ENCODE peak calls at places on chromosomes 12 and 14, in seven cellular contexts. F is ascending aorta, Y is body of pancreas, T is PC-3, W is heart left ventricle, R is lung, G is neural progenitor cell. L is an unnamed sample.

GRCh38 chr14:75297417-75298040 is 18.9 kb downstream of the FOS start:
- DNase-seq in F (peak), Y (no peak), T (no peak), W (no peak), R (no peak), G (no peak), L (no peak)

GRCh38 chr14:102795060-102795925 is 18.0 kb downstream of the TRAF3 start:
- DNase-seq in F (peak), Y (peak), T (peak), W (peak), R (peak), G (peak), L (peak)

GRCh38 chr12:69056743-69057515 is 124.0 kb upstream of the CPM start:
- DNase-seq in F (no peak), Y (no peak), T (no peak), W (no peak), R (no peak), G (no peak), L (no peak)

GRCh38 chr14:90193925-90194324 is 62.4 kb upstream of the PSMC1 start:
- DNase-seq in F (peak), Y (no peak), T (no peak), W (no peak), R (no peak), G (peak), L (no peak)

GRCh38 chr12:125125271-125125670 is 60.0 kb downstream of the AACS start:
- DNase-seq in F (no peak), Y (no peak), T (peak), W (no peak), R (no peak), G (no peak), L (peak)

GRCh38 chr12:69007166-69007857 is 74.3 kb upstream of the CPM start:
- DNase-seq in F (no peak), Y (no peak), T (peak), W (no peak), R (peak), G (peak), L (peak)

GRCh38 chr12:117365072-117365616 is 3.7 kb upstream of the NOS1 start:
- DNase-seq in F (no peak), Y (no peak), T (no peak), W (no peak), R (no peak), G (no peak), L (no peak)

GRCh38 chr14:74906923-74907620 is 16.0 kb downstream of the RPS6KL1 start:
- DNase-seq in F (no peak), Y (no peak), T (no peak), W (no peak), R (no peak), G (no peak), L (peak)

GRCh38 chr14:23377873-23378563 is 1.2 kb downstream of the CMTM5 start:
- DNase-seq in F (no peak), Y (no peak), T (no peak), W (no peak), R (no peak), G (no peak), L (no peak)

GRCh38 chr14:103946975-103947374 is 4.6 kb upstream of the RD3L start:
- DNase-seq in F (no peak), Y (no peak), T (no peak), W (no peak), R (no peak), G (no peak), L (no peak)

GRCh38 chr12:51009038-51009437 is 17.1 kb downstream of the SLC11A2 start:
- DNase-seq in F (peak), Y (no peak), T (no peak), W (peak), R (peak), G (no peak), L (peak)

GRCh38 chr12:114165921-114166320 is 199.8 kb upstream of the RBM19 start:
- DNase-seq in F (no peak), Y (no peak), T (no peak), W (no peak), R (no peak), G (no peak), L (no peak)

GRCh38 chr12:124947561-124948398 is 33.3 kb upstream of the UBC start:
- DNase-seq in F (no peak), Y (no peak), T (no peak), W (no peak), R (no peak), G (no peak), L (no peak)

GRCh38 chr14:54662491-54663116 is 95.7 kb downstream of the SAMD4A start:
- DNase-seq in F (no peak), Y (no peak), T (no peak), W (no peak), R (no peak), G (peak), L (no peak)

GRCh38 chr12:85448548-85449139 is 168.6 kb downstream of the ALX1 start:
- DNase-seq in F (no peak), Y (no peak), T (peak), W (no peak), R (no peak), G (no peak), L (no peak)

GRCh38 chr12:120110550-120111501 is 5.7 kb downstream of the RAB35 start:
- DNase-seq in F (peak), Y (no peak), T (no peak), W (peak), R (peak), G (peak), L (peak)

GRCh38 chr14:80959448-80960006 is 4.1 kb downstream of the TSHR start:
- DNase-seq in F (no peak), Y (no peak), T (no peak), W (no peak), R (no peak), G (no peak), L (peak)

GRCh38 chr12:1932264-1932777 is 13.9 kb upstream of the CACNA2D4 start:
- DNase-seq in F (peak), Y (no peak), T (no peak), W (peak), R (no peak), G (no peak), L (peak)

GRCh38 chr12:71438670-71439361 is 782 bp upstream of the LGR5 start:
- DNase-seq in F (no peak), Y (no peak), T (peak), W (no peak), R (no peak), G (peak), L (no peak)

GRCh38 chr14:46661728-46662127 is 10.1 kb upstream of the RPL10L start:
- DNase-seq in F (no peak), Y (no peak), T (peak), W (no peak), R (no peak), G (peak), L (no peak)

GRCh38 chr14:45610303-45610702 is 357.3 kb upstream of the MIS18BP1 start:
- DNase-seq in F (no peak), Y (no peak), T (peak), W (no peak), R (no peak), G (peak), L (no peak)

GRCh38 chr14:68297871-68298468 is 478.4 kb downstream of the RAD51B start:
- DNase-seq in F (no peak), Y (no peak), T (peak), W (no peak), R (no peak), G (peak), L (no peak)

GRCh38 chr14:68278568-68279436 is 459.2 kb downstream of the RAD51B start:
- DNase-seq in F (no peak), Y (no peak), T (peak), W (no peak), R (no peak), G (no peak), L (no peak)

GRCh38 chr12:30965613-30965985 is 39.1 kb downstream of the TSPAN11 start:
- DNase-seq in F (no peak), Y (peak), T (peak), W (no peak), R (no peak), G (no peak), L (no peak)

GRCh38 chr14:89952581-89952980 is 1.9 kb downstream of the EFCAB11 start:
- DNase-seq in F (no peak), Y (no peak), T (no peak), W (no peak), R (no peak), G (no peak), L (no peak)

GRCh38 chr12:85155791-85156190 is 119.6 kb downstream of the LRRIQ1 start:
- DNase-seq in F (no peak), Y (no peak), T (peak), W (no peak), R (no peak), G (peak), L (no peak)

GRCh38 chr14:67397536-67397935 is 14.4 kb downstream of the PLEK2 start:
- DNase-seq in F (no peak), Y (no peak), T (no peak), W (no peak), R (no peak), G (no peak), L (no peak)

GRCh38 chr14:26841920-26842741 is 244.3 kb upstream of the NOVA1 start:
- DNase-seq in F (peak), Y (peak), T (peak), W (peak), R (peak), G (no peak), L (peak)

GRCh38 chr12:111640498-111640897 is 41.4 kb upstream of the ATXN2 start:
- DNase-seq in F (no peak), Y (no peak), T (no peak), W (no peak), R (no peak), G (no peak), L (no peak)

GRCh38 chr12:50282581-50283229 is 615 bp downstream of the LIMA1 start:
- DNase-seq in F (no peak), Y (peak), T (peak), W (no peak), R (no peak), G (no peak), L (peak)

GRCh38 chr12:14366211-14366762 is 805 bp downstream of the ATF7IP start:
- DNase-seq in F (no peak), Y (no peak), T (peak), W (no peak), R (no peak), G (no peak), L (no peak)

GRCh38 chr14:65224799-65225198 is 122.5 kb upstream of the MAX start:
- DNase-seq in F (no peak), Y (peak), T (peak), W (no peak), R (no peak), G (no peak), L (no peak)
- H3K27ac ChIP-seq in F (no peak), Y (peak), T (no peak), W (no peak), R (no peak), G (no peak), L (no peak)

GRCh38 chr14:22086149-22086548 is 412.5 kb upstream of the OR4E1 start:
- DNase-seq in F (no peak), Y (no peak), T (no peak), W (no peak), R (no peak), G (no peak), L (no peak)
- H3K27ac ChIP-seq in F (no peak), Y (no peak), T (no peak), W (no peak), R (no peak), G (no peak), L (peak)

DNA sequence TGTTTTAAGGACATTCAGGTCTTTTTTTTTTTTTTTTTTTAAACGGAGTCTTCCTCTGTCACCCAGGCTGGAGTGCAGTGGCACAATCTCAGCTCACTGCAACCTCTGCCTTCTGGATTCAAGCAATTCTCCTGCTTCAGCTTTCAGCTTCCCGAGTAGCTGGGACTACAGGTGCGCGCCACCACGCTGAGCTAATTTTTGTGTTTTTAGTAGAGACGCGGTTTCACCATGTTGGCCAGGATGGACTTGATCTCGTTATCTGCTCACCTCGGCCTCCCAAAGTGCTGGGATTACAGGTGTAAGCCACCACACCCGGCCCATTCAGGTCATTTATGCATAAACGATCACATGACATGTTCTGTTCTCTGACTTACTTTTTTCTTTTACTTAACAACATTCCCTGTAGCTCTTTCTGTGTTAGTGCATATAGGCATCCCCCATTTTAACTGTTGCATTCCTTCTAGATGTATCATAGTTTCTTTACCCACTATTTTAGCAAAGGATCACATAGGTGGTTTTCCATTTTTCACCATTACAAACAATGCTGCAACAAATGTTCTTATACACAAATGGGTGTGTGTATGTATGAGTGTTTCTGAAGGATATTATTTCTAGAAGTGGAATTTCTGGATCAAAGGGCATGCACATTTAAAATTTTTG is 74.2 kb downstream of the ARF6 start:
- DNase-seq in F (no peak), Y (no peak), T (peak), W (no peak), R (no peak), G (no peak), L (no peak)
- H3K27ac ChIP-seq in F (no peak), Y (peak), T (peak), W (no peak), R (no peak), G (no peak), L (peak)

GRCh38 chr14:59360923-59361794 is 104.0 kb downstream of the GPR135 start:
- DNase-seq in F (no peak), Y (peak), T (peak), W (peak), R (peak), G (no peak), L (peak)
- H3K27ac ChIP-seq in F (no peak), Y (no peak), T (peak), W (peak), R (peak), G (no peak), L (peak)

GRCh38 chr12:56165369-56165768 is 7.2 kb downstream of the MYL6 start:
- DNase-seq in F (no peak), Y (no peak), T (no peak), W (no peak), R (no peak), G (no peak), L (no peak)
- H3K27ac ChIP-seq in F (no peak), Y (no peak), T (no peak), W (peak), R (no peak), G (no peak), L (no peak)